ENCODE peak calls at places on chromosomes 2 and 18, in four cellular contexts. One of them, this sample, is unnamed.

GRCh38 chr2:176902454-176902853 is 310.1 kb upstream of the HNRNPA3 start:
- DNase-seq in endodermal cell: no peak
- DNase-seq in cardiac fibroblast: no peak
- DNase-seq in fibroblast of the aortic adventitia: no peak
- DNase-seq in this sample: no peak

GRCh38 chr2:197538412-197538811 is 22.5 kb downstream of the MOB4 start:
- DNase-seq in endodermal cell: no peak
- DNase-seq in fibroblast of the aortic adventitia: peak; percentile 14
- DNase-seq in cardiac fibroblast: peak; percentile 29
- DNase-seq in this sample: peak; percentile 61

GRCh38 chr2:222050981-222051380 is 247.8 kb downstream of the PAX3 start:
- DNase-seq in cardiac fibroblast: no peak
- DNase-seq in endodermal cell: no peak
- DNase-seq in fibroblast of the aortic adventitia: no peak
- DNase-seq in this sample: no peak

GRCh38 chr2:73174941-73175662 is 27.3 kb upstream of the NOTO start:
- DNase-seq in cardiac fibroblast: no peak
- DNase-seq in fibroblast of the aortic adventitia: no peak
- DNase-seq in endodermal cell: no peak
- DNase-seq in this sample: peak; percentile 2

GRCh38 chr2:66574701-66575624 is 140.0 kb downstream of the MEIS1 start:
- DNase-seq in cardiac fibroblast: peak; percentile 86
- DNase-seq in endodermal cell: peak; percentile 89
- DNase-seq in fibroblast of the aortic adventitia: peak; percentile 92
- DNase-seq in this sample: peak; percentile 82

GRCh38 chr2:9753276-9753600 is 90.0 kb upstream of the TAF1B start:
- DNase-seq in fibroblast of the aortic adventitia: peak; percentile 95
- DNase-seq in cardiac fibroblast: peak; percentile 95
- DNase-seq in endodermal cell: peak; percentile 64
- DNase-seq in this sample: peak; percentile 85

GRCh38 chr2:16774980-16775963 is 109.6 kb upstream of the CYRIA start:
- DNase-seq in fibroblast of the aortic adventitia: no peak
- DNase-seq in endodermal cell: peak; percentile 80
- DNase-seq in cardiac fibroblast: peak; percentile 11
- DNase-seq in this sample: peak; percentile 49

GRCh38 chr18:46155652-46156051 is 51.5 kb downstream of the HAUS1 start:
- DNase-seq in cardiac fibroblast: peak; percentile 92
- DNase-seq in fibroblast of the aortic adventitia: peak; percentile 93
- DNase-seq in endodermal cell: no peak
- DNase-seq in this sample: peak; percentile 80

GRCh38 chr2:79935771-79936657 is 368.5 kb downstream of the LRRTM1 start:
- DNase-seq in cardiac fibroblast: peak; percentile 78
- DNase-seq in fibroblast of the aortic adventitia: peak; percentile 68
- DNase-seq in endodermal cell: peak; percentile 85
- DNase-seq in this sample: peak; percentile 74

GRCh38 chr2:32118055-32118454 is 47.6 kb upstream of the SLC30A6 start:
- DNase-seq in cardiac fibroblast: no peak
- DNase-seq in endodermal cell: no peak
- DNase-seq in fibroblast of the aortic adventitia: no peak
- DNase-seq in this sample: no peak

GRCh38 chr2:15636972-15637785 is 45.5 kb downstream of the DDX1 start:
- DNase-seq in cardiac fibroblast: peak; percentile 79
- DNase-seq in fibroblast of the aortic adventitia: peak; percentile 77
- DNase-seq in endodermal cell: peak; percentile 89
- DNase-seq in this sample: peak; percentile 89

GRCh38 chr2:193837368-193837767 is 1642.6 kb upstream of the TMEFF2 start:
- DNase-seq in fibroblast of the aortic adventitia: peak; percentile 83
- DNase-seq in cardiac fibroblast: peak; percentile 88
- DNase-seq in endodermal cell: no peak
- DNase-seq in this sample: peak; percentile 71

GRCh38 chr18:30034818-30035217 is 1007.7 kb downstream of the DSC3 start:
- DNase-seq in cardiac fibroblast: no peak
- DNase-seq in endodermal cell: no peak
- DNase-seq in fibroblast of the aortic adventitia: no peak
- DNase-seq in this sample: no peak

GRCh38 chr18:38706373-38706772 is 1140.8 kb upstream of the CELF4 start:
- DNase-seq in fibroblast of the aortic adventitia: no peak
- DNase-seq in cardiac fibroblast: no peak
- DNase-seq in endodermal cell: no peak
- DNase-seq in this sample: no peak

GRCh38 chr2:205141381-205141780 is 540.9 kb upstream of the NRP2 start:
- DNase-seq in cardiac fibroblast: no peak
- DNase-seq in endodermal cell: no peak
- DNase-seq in fibroblast of the aortic adventitia: no peak
- DNase-seq in this sample: no peak

GRCh38 chr2:69615969-69616368 is 27.6 kb downstream of the AAK1 start:
- DNase-seq in endodermal cell: no peak
- DNase-seq in cardiac fibroblast: no peak
- DNase-seq in fibroblast of the aortic adventitia: no peak
- DNase-seq in this sample: no peak

GRCh38 chr2:31233216-31233615 is 736 bp upstream of the EHD3 start:
- DNase-seq in endodermal cell: peak; percentile 29
- DNase-seq in fibroblast of the aortic adventitia: peak; percentile 44
- DNase-seq in cardiac fibroblast: peak; percentile 22
- DNase-seq in this sample: no peak

GRCh38 chr2:173751245-173751975 is 213.8 kb downstream of the SP3 start:
- DNase-seq in fibroblast of the aortic adventitia: no peak
- DNase-seq in cardiac fibroblast: no peak
- DNase-seq in endodermal cell: peak; percentile 53
- DNase-seq in this sample: no peak

GRCh38 chr2:10194021-10194820 is 71.7 kb downstream of the RRM2 start:
- DNase-seq in endodermal cell: peak; percentile 42
- DNase-seq in cardiac fibroblast: peak; percentile 29
- DNase-seq in fibroblast of the aortic adventitia: peak; percentile 23
- DNase-seq in this sample: no peak

GRCh38 chr2:128456281-128456680 is 137.6 kb upstream of the HS6ST1 start:
- DNase-seq in fibroblast of the aortic adventitia: no peak
- DNase-seq in endodermal cell: peak; percentile 16
- DNase-seq in cardiac fibroblast: no peak
- DNase-seq in this sample: no peak

GRCh38 chr2:105800036-105800755 is 55.5 kb downstream of the NCK2 start:
- DNase-seq in endodermal cell: no peak
- DNase-seq in cardiac fibroblast: peak; percentile 78
- DNase-seq in fibroblast of the aortic adventitia: peak; percentile 63
- DNase-seq in this sample: peak; percentile 74

GRCh38 chr2:174688079-174688478 is 76.2 kb downstream of the CHRNA1 start:
- DNase-seq in endodermal cell: no peak
- DNase-seq in fibroblast of the aortic adventitia: peak; percentile 76
- DNase-seq in cardiac fibroblast: peak; percentile 75
- DNase-seq in this sample: peak; percentile 74

GRCh38 chr2:240346015-240346752 is 89.3 kb upstream of the GPC1 start:
- DNase-seq in endodermal cell: no peak
- DNase-seq in fibroblast of the aortic adventitia: no peak
- DNase-seq in cardiac fibroblast: no peak
- DNase-seq in this sample: no peak

GRCh38 chr18:37565138-37565984 is at the start of gene CELF4:
- DNase-seq in fibroblast of the aortic adventitia: no peak
- DNase-seq in endodermal cell: no peak
- DNase-seq in cardiac fibroblast: peak; percentile 12
- DNase-seq in this sample: no peak

GRCh38 chr18:55243852-55244251 is 284.6 kb upstream of the CCDC68 start:
- DNase-seq in cardiac fibroblast: peak; percentile 76
- DNase-seq in fibroblast of the aortic adventitia: peak; percentile 93
- DNase-seq in endodermal cell: no peak
- DNase-seq in this sample: peak; percentile 80

GRCh38 chr2:189581354-189582139 is 961 bp upstream of the SLC40A1 start:
- DNase-seq in endodermal cell: peak; percentile 83
- DNase-seq in cardiac fibroblast: no peak
- DNase-seq in fibroblast of the aortic adventitia: no peak
- DNase-seq in this sample: no peak

GRCh38 chr18:4510709-4511108 is 55.6 kb upstream of the DLGAP1 start:
- DNase-seq in endodermal cell: peak; percentile 49
- DNase-seq in fibroblast of the aortic adventitia: peak; percentile 2
- DNase-seq in cardiac fibroblast: no peak
- DNase-seq in this sample: peak; percentile 5

GRCh38 chr2:192499476-192499875 is 304.7 kb upstream of the TMEFF2 start:
- DNase-seq in fibroblast of the aortic adventitia: peak; percentile 10
- DNase-seq in endodermal cell: no peak
- DNase-seq in cardiac fibroblast: no peak
- DNase-seq in this sample: peak; percentile 26

GRCh38 chr18:21686282-21687105 is 18.1 kb downstream of the ABHD3 start:
- DNase-seq in fibroblast of the aortic adventitia: peak; percentile 37
- DNase-seq in endodermal cell: no peak
- DNase-seq in cardiac fibroblast: no peak
- DNase-seq in this sample: peak; percentile 41

GRCh38 chr2:37230581-37230980 is 815 bp downstream of the CEBPZ start:
- DNase-seq in cardiac fibroblast: peak; percentile 10
- DNase-seq in endodermal cell: peak; percentile 45
- DNase-seq in fibroblast of the aortic adventitia: peak; percentile 6
- DNase-seq in this sample: peak; percentile 13

GRCh38 chr2:27638023-27638637 is 9.3 kb downstream of the GPN1 start:
- DNase-seq in fibroblast of the aortic adventitia: peak; percentile 42
- DNase-seq in cardiac fibroblast: peak; percentile 89
- DNase-seq in endodermal cell: no peak
- DNase-seq in this sample: peak; percentile 63

GRCh38 chr2:59303272-59303671 is 1062.1 kb upstream of the FANCL start:
- DNase-seq in fibroblast of the aortic adventitia: no peak
- DNase-seq in endodermal cell: no peak
- DNase-seq in cardiac fibroblast: no peak
- DNase-seq in this sample: no peak

GRCh38 chr2:143758629-143759330 is 629.6 kb downstream of the ARHGAP15 start:
- DNase-seq in cardiac fibroblast: no peak
- DNase-seq in endodermal cell: peak; percentile 47
- DNase-seq in fibroblast of the aortic adventitia: no peak
- DNase-seq in this sample: peak; percentile 13

GRCh38 chr18:9136315-9137141 is at the start of gene ANKRD12:
- DNase-seq in endodermal cell: peak; percentile 97
- DNase-seq in fibroblast of the aortic adventitia: peak; percentile 95
- DNase-seq in cardiac fibroblast: peak; percentile 97
- DNase-seq in this sample: peak; percentile 98

GRCh38 chr18:55753643-55754255 is 165.8 kb upstream of the TCF4 start:
- DNase-seq in endodermal cell: no peak
- DNase-seq in cardiac fibroblast: peak; percentile 76
- DNase-seq in fibroblast of the aortic adventitia: peak; percentile 31
- DNase-seq in this sample: no peak

GRCh38 chr18:67862069-67862468 is 345.5 kb upstream of the DSEL start:
- DNase-seq in fibroblast of the aortic adventitia: peak; percentile 55
- DNase-seq in endodermal cell: no peak
- DNase-seq in cardiac fibroblast: peak; percentile 56
- DNase-seq in this sample: peak; percentile 60

GRCh38 chr18:3256693-3257626 is 5.0 kb upstream of the MYL12B start:
- DNase-seq in endodermal cell: no peak
- DNase-seq in fibroblast of the aortic adventitia: peak; percentile 60
- DNase-seq in cardiac fibroblast: peak; percentile 57
- DNase-seq in this sample: peak; percentile 82

GRCh38 chr2:62475172-62476011 is 30.6 kb downstream of the TMEM17 start:
- DNase-seq in cardiac fibroblast: no peak
- DNase-seq in endodermal cell: peak; percentile 80
- DNase-seq in fibroblast of the aortic adventitia: no peak
- DNase-seq in this sample: no peak
- H3K4me3 ChIP-seq in cardiac fibroblast: no peak overlapping the region
- H3K4me3 ChIP-seq in endodermal cell: no peak overlapping the region
- H3K4me3 ChIP-seq in fibroblast of the aortic adventitia: no peak overlapping the region
- H3K4me3 ChIP-seq in this sample: no peak overlapping the region

GRCh38 chr18:31410716-31411483 is 34.3 kb downstream of the DSG4 start:
- DNase-seq in cardiac fibroblast: no peak
- DNase-seq in fibroblast of the aortic adventitia: no peak
- DNase-seq in endodermal cell: peak; percentile 45
- DNase-seq in this sample: no peak
- TF ChIP-seq CTCF in cardiac fibroblast: no peak
- TF ChIP-seq CTCF in fibroblast of the aortic adventitia: no peak
- TF ChIP-seq CTCF in endodermal cell: no peak
- TF ChIP-seq CTCF in this sample: no peak

GRCh38 chr2:137964859-137965459 is 686 bp downstream of the HNMT start:
- DNase-seq in cardiac fibroblast: no peak
- DNase-seq in endodermal cell: no peak
- DNase-seq in fibroblast of the aortic adventitia: peak; percentile 71
- DNase-seq in this sample: no peak

GRCh38 chr2:137964066-137964858 is at the start of gene HNMT:
- DNase-seq in cardiac fibroblast: peak; percentile 90
- DNase-seq in fibroblast of the aortic adventitia: peak; percentile 64
- DNase-seq in endodermal cell: peak; percentile 82
- DNase-seq in this sample: peak; percentile 90

GRCh38 chr2:137963535-137964065 is 673 bp upstream of the HNMT start:
- DNase-seq in fibroblast of the aortic adventitia: no peak
- DNase-seq in endodermal cell: no peak
- DNase-seq in cardiac fibroblast: no peak
- DNase-seq in this sample: no peak

GRCh38 chr2:137967042-137967441 is 2.8 kb downstream of the HNMT start:
- DNase-seq in endodermal cell: no peak
- DNase-seq in cardiac fibroblast: no peak
- DNase-seq in fibroblast of the aortic adventitia: no peak
- DNase-seq in this sample: no peak

GRCh38 chr2:137966043-137966442 is 1.8 kb downstream of the HNMT start:
- DNase-seq in fibroblast of the aortic adventitia: no peak
- DNase-seq in endodermal cell: no peak
- DNase-seq in cardiac fibroblast: peak; percentile 47
- DNase-seq in this sample: no peak
- H3K4me3 ChIP-seq in fibroblast of the aortic adventitia: no peak overlapping the region
- H3K4me3 ChIP-seq in endodermal cell: no peak overlapping the region
- H3K4me3 ChIP-seq in cardiac fibroblast: peak overlapping the region; percentile 67
- H3K4me3 ChIP-seq in this sample: peak overlapping the region; percentile 28

GRCh38 chr2:231685349-231686191 is 22.8 kb upstream of the PTMA start:
- DNase-seq in endodermal cell: peak; percentile 84
- DNase-seq in cardiac fibroblast: no peak
- DNase-seq in fibroblast of the aortic adventitia: no peak
- DNase-seq in this sample: no peak
- TF ChIP-seq CTCF in endodermal cell: peak; percentile 65
- TF ChIP-seq CTCF in cardiac fibroblast: peak; percentile 36
- TF ChIP-seq CTCF in fibroblast of the aortic adventitia: no peak
- TF ChIP-seq CTCF in this sample: peak; percentile 42

DNA sequence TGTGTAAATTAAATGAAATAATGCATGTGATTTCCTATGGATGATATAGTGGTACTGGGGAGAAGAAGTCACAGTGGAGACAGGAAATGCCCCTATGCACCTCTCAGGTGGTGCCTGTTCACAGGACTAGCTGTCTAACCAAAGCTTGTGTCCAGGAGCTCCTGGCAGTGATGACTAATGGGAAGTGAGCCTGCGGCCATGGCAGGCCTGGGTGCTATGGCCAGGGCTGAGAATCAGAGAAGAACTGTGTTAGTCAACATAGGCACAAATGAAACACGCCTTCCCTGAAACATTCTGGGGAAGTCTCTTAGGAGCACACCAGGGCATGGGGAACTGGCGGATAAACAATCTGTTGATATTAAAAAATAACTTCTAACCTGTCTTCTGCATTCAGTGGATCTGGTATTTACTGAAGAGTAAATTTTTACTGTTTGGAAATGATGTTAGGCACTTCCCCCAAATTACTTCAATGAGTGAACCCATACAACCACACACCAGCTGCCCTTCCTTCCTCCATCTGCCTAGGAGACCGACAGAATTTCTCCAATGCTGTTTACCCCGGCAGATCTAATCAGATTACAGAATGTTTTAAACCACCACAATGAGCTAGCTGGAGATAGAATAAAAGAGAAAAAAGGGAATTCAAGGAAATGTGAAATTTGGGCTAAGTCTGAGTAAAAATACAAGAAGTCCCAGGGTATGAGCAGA is 67.4 kb downstream of the MEP1B start:
- DNase-seq in cardiac fibroblast: no peak
- DNase-seq in fibroblast of the aortic adventitia: no peak
- DNase-seq in endodermal cell: no peak
- DNase-seq in this sample: no peak
- H3K4me3 ChIP-seq in cardiac fibroblast: no peak overlapping the region
- H3K4me3 ChIP-seq in fibroblast of the aortic adventitia: no peak overlapping the region
- H3K4me3 ChIP-seq in endodermal cell: peak overlapping the region; percentile 61
- H3K4me3 ChIP-seq in this sample: no peak overlapping the region

This sample was measured in choroid plexus epithelial cell.